ENCODE peak calls at places on chromosomes 7 and 10, in nine cellular contexts. N is central memory CD4-positive, alpha-beta T cell; F is left cardiac atrium; W is Panc1; L is nephron progenitor cell; Q is stimulated activated CD4-positive, alpha-beta T cell treated with anti-CD3 and anti-CD28 coated beads, Interleukin-4, amount 100 ng/mL, for 4 hours; O is mesendoderm; U is SK-N-DZ; R is NCI-H146. S is an unnamed sample.

GRCh38 chr10:9012312-9012711 is 957.8 kb downstream of the GATA3 start:
- DNase-seq in U (no peak), O (no peak), Q (no peak), L (no peak), F (no peak), W (no peak), R (no peak), N (no peak), S (no peak)

GRCh38 chr7:133230591-133231194 is 22.2 kb upstream of the EXOC4 start:
- DNase-seq in N (peak; percentile 16), R (peak; percentile 26), F (peak; percentile 24), W (peak; percentile 67), L (peak; percentile 53), Q (peak; percentile 15), U (peak; percentile 35), O (peak; percentile 56), S (peak; percentile 63)

GRCh38 chr7:8321312-8321711 is 59.3 kb upstream of the ICA1 start:
- DNase-seq in Q (no peak), W (no peak), O (no peak), L (no peak), R (no peak), N (no peak), F (no peak), U (no peak), S (no peak)

GRCh38 chr7:96827701-96828100 is 118.1 kb upstream of the SEM1 start:
- DNase-seq in O (peak; percentile 41), W (no peak), N (no peak), Q (no peak), F (no peak), R (no peak), U (no peak), L (no peak), S (peak; percentile 25)

GRCh38 chr10:9800011-9800410 is 1217.7 kb upstream of the CELF2 start:
- DNase-seq in Q (no peak), W (no peak), U (no peak), R (no peak), O (no peak), N (no peak), L (no peak), F (no peak), S (no peak)

GRCh38 chr7:156020566-156020965 is 208.3 kb upstream of the SHH start:
- DNase-seq in W (no peak), O (no peak), R (no peak), N (no peak), Q (no peak), U (no peak), L (no peak), F (no peak), S (no peak)

GRCh38 chr7:73668103-73668937 is 689 bp downstream of the VPS37D start:
- DNase-seq in U (peak; percentile 50), R (peak; percentile 18), W (no peak), L (no peak), N (no peak), F (no peak), Q (no peak), O (no peak), S (no peak)

GRCh38 chr10:117532451-117533107 is 10.0 kb upstream of the EMX2 start:
- DNase-seq in F (no peak), O (no peak), R (no peak), Q (no peak), W (no peak), U (no peak), N (no peak), L (no peak), S (no peak)

GRCh38 chr7:126441745-126442144 is 811.0 kb downstream of the GRM8 start:
- DNase-seq in O (peak; percentile 31), R (no peak), F (no peak), Q (no peak), W (no peak), L (no peak), U (no peak), N (no peak), S (no peak)

GRCh38 chr7:17369686-17370426 is 71.4 kb downstream of the AHR start:
- DNase-seq in F (no peak), U (no peak), W (no peak), R (no peak), O (no peak), N (no peak), L (no peak), Q (no peak), S (no peak)

GRCh38 chr7:3493499-3493898 is 192.4 kb downstream of the SDK1 start:
- DNase-seq in R (no peak), F (no peak), Q (no peak), W (peak; percentile 7), L (no peak), N (no peak), O (peak; percentile 69), U (no peak), S (no peak)

GRCh38 chr7:17546206-17546998 is 247.9 kb downstream of the AHR start:
- DNase-seq in R (no peak), W (no peak), L (no peak), N (no peak), Q (no peak), F (no peak), U (no peak), O (no peak), S (no peak)

GRCh38 chr10:71597821-71598498 is 121.6 kb downstream of the C10orf105 start:
- DNase-seq in L (no peak), R (no peak), U (no peak), N (no peak), O (no peak), W (no peak), F (peak; percentile 67), Q (no peak), S (no peak)

GRCh38 chr10:81894616-81895015 is 19.6 kb downstream of the NRG3 start:
- DNase-seq in U (no peak), W (no peak), Q (no peak), L (no peak), O (no peak), R (no peak), F (no peak), N (no peak), S (no peak)

GRCh38 chr10:1661861-1662260 is 75.5 kb downstream of the ADARB2 start:
- DNase-seq in N (no peak), F (no peak), U (no peak), O (no peak), W (no peak), R (no peak), Q (no peak), L (no peak), S (no peak)

GRCh38 chr10:125093199-125093841 is 67.0 kb downstream of the CTBP2 start:
- DNase-seq in U (no peak), F (peak; percentile 76), Q (no peak), L (no peak), O (no peak), N (no peak), R (no peak), W (no peak), S (no peak)

GRCh38 chr7:152436279-152437147 is 710 bp upstream of the KMT2C start:
- DNase-seq in Q (peak; percentile 92), W (peak; percentile 38), O (peak; percentile 95), U (peak; percentile 91), R (peak; percentile 92), F (peak; percentile 94), L (peak; percentile 96), N (peak; percentile 86), S (peak; percentile 95)

GRCh38 chr10:130416334-130416950 is 280.3 kb downstream of the GLRX3 start:
- DNase-seq in N (no peak), U (no peak), R (no peak), O (no peak), F (no peak), L (no peak), W (no peak), Q (no peak), S (no peak)

GRCh38 chr7:18497082-18497481 is 1.5 kb downstream of the HDAC9 start:
- DNase-seq in N (no peak), F (no peak), L (no peak), U (no peak), R (peak; percentile 32), O (no peak), W (no peak), Q (no peak), S (no peak)

GRCh38 chr7:12647364-12648219 is 39.8 kb upstream of the ARL4A start:
- DNase-seq in Q (no peak), R (no peak), L (no peak), N (no peak), F (no peak), O (peak; percentile 39), W (peak; percentile 83), U (no peak), S (no peak)

GRCh38 chr10:95860486-95861040 is 47.2 kb upstream of the CC2D2B start:
- DNase-seq in O (peak; percentile 43), Q (no peak), U (no peak), R (no peak), W (no peak), N (no peak), F (no peak), L (no peak), S (no peak)

GRCh38 chr10:23516530-23516929 is 77.7 kb downstream of the OTUD1 start:
- DNase-seq in R (no peak), Q (no peak), L (peak; percentile 10), W (no peak), F (no peak), N (no peak), O (peak; percentile 50), U (no peak), S (no peak)

GRCh38 chr10:110129490-110129889 is 77.9 kb upstream of the MXI1 start:
- DNase-seq in F (no peak), W (no peak), L (no peak), N (no peak), R (no peak), U (no peak), O (peak; percentile 21), Q (no peak), S (no peak)

GRCh38 chr10:22742678-22743077 is 28.3 kb upstream of the PIP4K2A start:
- DNase-seq in F (no peak), W (no peak), U (no peak), L (no peak), N (no peak), O (no peak), Q (no peak), R (no peak), S (no peak)

GRCh38 chr7:136009488-136010079 is 32.4 kb upstream of the MTPN start:
- DNase-seq in N (peak; percentile 37), R (peak; percentile 53), U (peak; percentile 60), O (peak; percentile 40), L (peak; percentile 22), W (peak; percentile 17), Q (no peak), F (no peak), S (no peak)

GRCh38 chr10:117533507-117534281 is 8.9 kb upstream of the EMX2 start:
- DNase-seq in F (no peak), O (peak; percentile 22), N (no peak), W (no peak), Q (no peak), R (peak; percentile 11), U (no peak), L (no peak), S (no peak)

GRCh38 chr7:84674236-84674913 is 479.8 kb upstream of the SEMA3A start:
- DNase-seq in Q (no peak), W (no peak), U (no peak), N (no peak), F (no peak), L (no peak), O (peak; percentile 18), R (no peak), S (no peak)

GRCh38 chr7:101816499-101817030 is 861 bp upstream of the CUX1 start:
- DNase-seq in O (peak; percentile 50), N (no peak), W (no peak), L (peak; percentile 70), Q (peak; percentile 33), R (peak; percentile 51), U (no peak), F (peak; percentile 56), S (peak; percentile 54)

GRCh38 chr10:44832595-44833390 is 78.3 kb upstream of the TMEM72 start:
- DNase-seq in Q (no peak), F (no peak), R (no peak), W (no peak), N (no peak), L (no peak), U (no peak), O (no peak), S (no peak)

GRCh38 chr7:140592957-140593356 is 47.7 kb downstream of the DENND2A start:
- DNase-seq in U (no peak), O (no peak), N (no peak), Q (no peak), F (no peak), W (no peak), L (no peak), R (no peak), S (no peak)

GRCh38 chr10:61757525-61758397 is 95.0 kb downstream of the CABCOCO1 start:
- DNase-seq in U (no peak), L (no peak), N (no peak), W (no peak), F (no peak), R (no peak), O (no peak), Q (no peak), S (no peak)